ENCODE peak calls at places on chromosomes 1 and 21, in four cellular contexts. D is HepG2, L is A549, Z is K562. U is an unnamed sample.

GRCh38 chr1:184387871-184388670 is 1.2 kb downstream of the C1orf21 start:
- DNase-seq in D (no peak), L (peak; percentile 19), Z (no peak), U (peak; percentile 89)

GRCh38 chr1:20484526-20485462 is 1.2 kb downstream of the CAMK2N1 start:
- DNase-seq in D (no peak), L (no peak), Z (no peak), U (no peak)

GRCh38 chr1:68819190-68819829 is 322.4 kb upstream of the DEPDC1 start:
- DNase-seq in D (no peak), L (peak; percentile 9), Z (no peak), U (peak; percentile 1)

GRCh38 chr21:24896735-24897124 is 710.6 kb downstream of the MRPL39 start:
- DNase-seq in D (no peak), L (no peak), Z (no peak), U (no peak)

GRCh38 chr1:93734999-93735398 is 53.4 kb upstream of the BCAR3 start:
- DNase-seq in D (peak; percentile 41), L (peak; percentile 19), Z (peak; percentile 16), U (no peak)

GRCh38 chr1:208175508-208175895 is 68.7 kb downstream of the PLXNA2 start:
- DNase-seq in D (no peak), L (no peak), Z (no peak), U (no peak)

GRCh38 chr1:5991784-5992033 is 516 bp downstream of the NPHP4 start:
- DNase-seq in D (no peak), L (no peak), Z (no peak), U (no peak)

GRCh38 chr1:14039894-14040430 is 340.0 kb downstream of the PRDM2 start:
- DNase-seq in D (no peak), L (no peak), Z (no peak), U (no peak)

GRCh38 chr1:162846256-162847212 is 14.4 kb downstream of the CCDC190 start:
- DNase-seq in D (no peak), L (no peak), Z (no peak), U (peak; percentile 88)

GRCh38 chr1:46512135-46512791 is 22.6 kb downstream of the DMBX1 start:
- DNase-seq in D (no peak), L (no peak), Z (no peak), U (no peak)

GRCh38 chr21:43971201-43971991 is 40.7 kb upstream of the TRAPPC10 start:
- DNase-seq in D (no peak), L (no peak), Z (no peak), U (no peak)

GRCh38 chr1:227317541-227318002 is 720 bp downstream of the CDC42BPA start:
- DNase-seq in D (peak; percentile 44), L (peak; percentile 74), Z (peak; percentile 57), U (peak; percentile 61)

GRCh38 chr1:83769594-83770321 is 229.2 kb downstream of the TTLL7 start:
- DNase-seq in D (no peak), L (no peak), Z (no peak), U (no peak)

GRCh38 chr1:45250544-45250943 is 44.1 kb upstream of the ZSWIM5 start:
- DNase-seq in D (no peak), L (no peak), Z (no peak), U (no peak)

GRCh38 chr1:86419277-86419903 is 4.6 kb upstream of the CLCA2 start:
- DNase-seq in D (no peak), L (peak; percentile 2), Z (peak; percentile 30), U (no peak)

GRCh38 chr1:36115931-36116330 is 9.1 kb downstream of the COL8A2 start:
- DNase-seq in D (no peak), L (no peak), Z (no peak), U (peak; percentile 28)

GRCh38 chr1:160097911-160098851 is at the start of gene IGSF8:
- DNase-seq in D (peak; percentile 68), L (peak; percentile 82), Z (no peak), U (peak; percentile 69)

GRCh38 chr1:47738560-47739182 is 258.5 kb downstream of the TRABD2B start:
- DNase-seq in D (peak; percentile 35), L (peak; percentile 12), Z (peak; percentile 78), U (peak; percentile 11)

GRCh38 chr1:201251851-201252430 is 31.4 kb upstream of the PKP1 start:
- DNase-seq in D (no peak), L (no peak), Z (no peak), U (no peak)

GRCh38 chr1:179103999-179104398 is 22.1 kb downstream of the TOR3A start:
- DNase-seq in D (no peak), L (no peak), Z (no peak), U (no peak)

GRCh38 chr21:31426235-31426797 is 82.3 kb upstream of the TIAM1 start:
- DNase-seq in D (no peak), L (no peak), Z (no peak), U (no peak)

GRCh38 chr21:38303300-38303699 is 46.5 kb downstream of the KCNJ15 start:
- DNase-seq in D (no peak), L (peak; percentile 74), Z (no peak), U (peak; percentile 88)

GRCh38 chr1:59669752-59670312 is 144.9 kb upstream of the HOOK1 start:
- DNase-seq in D (peak; percentile 99), L (no peak), Z (no peak), U (peak; percentile 43)

GRCh38 chr1:217062566-217062965 is 339.3 kb upstream of the ESRRG start:
- DNase-seq in D (no peak), L (no peak), Z (no peak), U (no peak)

GRCh38 chr1:30888391-30888790 is 20.2 kb downstream of the SDC3 start:
- DNase-seq in D (no peak), L (no peak), Z (no peak), U (peak; percentile 96)

GRCh38 chr1:180501865-180502360 is 464 bp downstream of the ACBD6 start:
- DNase-seq in D (no peak), L (no peak), Z (no peak), U (no peak)

GRCh38 chr1:67559222-67559700 is 125.7 kb upstream of the GADD45A start:
- DNase-seq in D (no peak), L (peak; percentile 30), Z (peak; percentile 63), U (peak; percentile 64)

GRCh38 chr1:173914366-173914871 is 2.7 kb downstream of the SERPINC1 start:
- DNase-seq in D (peak; percentile 44), L (peak; percentile 69), Z (peak; percentile 74), U (peak; percentile 18)

GRCh38 chr1:150887018-150887417 is at the start of gene CTXND2:
- DNase-seq in D (no peak), L (no peak), Z (no peak), U (peak; percentile 68)

GRCh38 chr1:1996207-1996651 is 7.4 kb downstream of the CFAP74 start:
- DNase-seq in D (no peak), L (no peak), Z (no peak), U (peak; percentile 20)

GRCh38 chr1:77888071-77888428 is 374 bp upstream of the NEXN start:
- DNase-seq in D (peak; percentile 34), L (no peak), Z (no peak), U (peak; percentile 74)

GRCh38 chr1:46539968-46540367 is 11.5 kb downstream of the KNCN start:
- DNase-seq in D (no peak), L (peak; percentile 27), Z (no peak), U (peak; percentile 77)

DNA sequence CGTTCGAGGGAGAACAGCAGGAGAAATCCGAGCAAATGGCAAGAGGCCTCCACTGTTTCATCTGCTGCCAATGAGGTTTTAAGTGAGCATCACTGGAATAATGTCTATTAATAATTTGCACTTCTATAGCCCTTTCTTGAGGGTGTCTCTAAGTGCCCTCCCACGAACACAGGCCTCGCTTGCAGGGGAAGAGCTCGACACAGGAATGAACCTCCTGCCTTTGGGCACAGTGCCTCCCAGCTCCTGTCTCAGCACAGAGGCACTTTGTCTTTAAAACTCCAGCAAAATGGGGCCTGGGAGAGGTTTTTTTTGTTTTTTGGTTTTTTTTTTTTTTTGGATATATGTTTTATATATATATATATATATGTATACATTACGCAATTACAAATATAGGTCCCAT is 56.6 kb downstream of the OLIG1 start:
- DNase-seq in D (no peak), L (no peak), Z (no peak), U (no peak)
- TF ChIP-seq MAZ in D (no peak), L (no peak), Z (no peak), U (no peak)

DNA sequence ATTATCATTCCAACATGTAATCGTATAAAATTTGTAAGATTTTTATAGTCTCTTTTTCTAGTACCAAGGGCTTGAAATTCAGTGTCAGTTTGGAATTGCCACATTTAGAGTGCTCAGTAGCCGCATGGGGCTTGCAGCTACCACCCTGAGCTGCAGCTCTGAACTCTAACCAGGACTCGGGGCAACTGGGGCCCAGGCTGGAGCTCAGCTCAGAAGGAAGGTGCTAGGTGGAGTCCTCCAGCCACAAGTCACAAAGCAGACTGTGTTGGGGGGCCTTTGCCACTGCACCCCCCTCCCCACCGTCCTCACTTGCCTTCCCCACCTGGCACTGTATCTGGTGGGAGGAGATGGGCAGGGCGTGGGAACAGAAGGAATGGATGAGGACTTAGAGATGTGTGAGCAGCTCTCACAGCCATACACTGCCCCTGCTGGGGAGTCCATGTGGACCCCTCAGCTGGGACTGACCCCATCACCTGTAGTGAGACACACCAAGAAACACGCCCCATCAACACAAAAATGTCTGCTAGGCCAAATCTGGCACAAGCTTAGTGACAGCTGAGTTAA is 241.8 kb upstream of the RAB4A start:
- DNase-seq in D (no peak), L (no peak), Z (no peak), U (no peak)
- TF ChIP-seq MAZ in D (no peak), L (no peak), Z (no peak), U (no peak)

GRCh38 chr21:36661511-36662309 is 37.2 kb upstream of the SIM2 start:
- DNase-seq in D (peak; percentile 96), L (peak; percentile 54), Z (peak; percentile 37), U (peak; percentile 48)
- TF ChIP-seq MAZ in D (no peak), L (no peak), Z (no peak), U (no peak)

DNA sequence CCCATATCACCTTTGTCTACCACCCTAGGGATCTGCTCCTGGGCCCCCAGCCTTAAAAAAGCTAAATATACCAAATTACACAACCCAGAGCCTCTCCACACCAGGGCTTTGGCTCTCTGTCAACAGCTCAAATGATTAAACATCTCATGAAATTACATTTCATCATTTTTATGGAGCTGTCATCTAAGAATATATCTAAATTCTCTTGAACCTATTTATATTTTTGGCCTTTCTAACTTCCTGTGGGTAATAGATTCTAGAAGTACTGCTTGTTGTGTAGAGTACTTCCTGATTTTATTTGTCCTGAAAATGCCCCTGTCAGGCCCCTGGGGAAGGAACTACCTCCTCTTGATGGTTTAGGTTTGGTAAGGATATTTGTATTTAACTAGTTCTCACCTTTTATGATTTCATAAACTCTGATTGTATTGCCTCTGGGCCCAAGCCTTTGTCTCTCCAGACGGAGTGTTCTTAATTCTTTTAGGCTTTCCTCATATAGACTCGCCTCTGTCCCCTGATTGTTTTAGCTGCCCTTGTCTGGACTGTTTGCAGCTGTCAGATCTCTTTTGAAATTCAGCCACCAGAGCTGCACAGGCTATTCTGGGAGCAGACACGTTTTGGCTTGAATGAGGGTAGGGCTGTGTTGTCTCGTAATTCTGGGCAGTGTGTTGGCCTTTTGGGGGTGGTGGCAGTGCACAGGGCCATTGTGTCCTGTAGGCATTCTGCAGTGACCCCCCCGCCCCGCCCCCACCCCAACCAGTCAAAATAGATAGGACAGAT is 16.6 kb downstream of the MYOG start:
- DNase-seq in D (no peak), L (no peak), Z (no peak), U (no peak)
- TF ChIP-seq MAZ in D (no peak), L (no peak), Z (no peak), U (no peak)

GRCh38 chr1:116807871-116808450 is 53.7 kb downstream of the CD2 start:
- DNase-seq in D (no peak), L (no peak), Z (no peak), U (no peak)
- TF ChIP-seq MAZ in D (no peak), L (no peak), Z (no peak), U (no peak)

DNA sequence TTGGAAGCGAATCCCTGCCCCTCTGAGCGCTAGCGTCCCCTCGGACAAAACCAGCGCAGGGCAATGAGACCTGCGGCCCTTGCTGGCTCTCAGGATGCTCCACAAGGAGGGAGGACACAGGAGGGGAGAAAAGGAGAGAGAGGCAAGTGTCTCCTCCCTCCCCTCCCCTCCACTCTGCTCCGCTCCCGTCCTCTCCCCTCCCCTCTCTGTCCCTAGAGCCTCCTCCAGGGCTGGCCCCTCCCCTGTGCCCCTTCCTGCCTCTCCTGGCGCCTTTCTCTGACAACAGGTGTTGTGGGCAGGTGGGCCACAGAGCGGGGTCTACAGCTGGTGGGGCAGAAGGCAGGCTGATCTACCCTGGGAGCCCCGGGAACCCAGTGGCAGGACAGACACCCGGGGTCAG is 35.2 kb downstream of the TP73 start:
- DNase-seq in D (no peak), L (no peak), Z (peak; percentile 48), U (no peak)
- TF ChIP-seq MAZ in D (no peak), L (no peak), Z (no peak), U (no peak)